ENCODE peak calls at places on chromosomes 1 and 21, in four cellular contexts. O is transverse colon, K is psoas muscle, T is GM12865. Y is an unnamed sample.

GRCh38 chr1:29396438-29397255 is 160.3 kb downstream of the PTPRU start:
- DNase-seq in K (no peak), T (no peak), O (no peak), Y (no peak)

GRCh38 chr1:31707711-31708110 is 3.9 kb upstream of the COL16A1 start:
- DNase-seq in O (no peak), K (no peak), T (peak), Y (peak)

GRCh38 chr1:84603941-84604830 is 29.9 kb upstream of the CTBS start:
- DNase-seq in O (no peak), K (peak), T (no peak), Y (no peak)

GRCh38 chr21:31576428-31576827 is 83.1 kb upstream of the SOD1 start:
- DNase-seq in T (no peak), O (no peak), K (no peak), Y (no peak)

GRCh38 chr1:67230539-67230938 is 64.3 kb downstream of the IL23R start:
- DNase-seq in T (no peak), O (no peak), K (no peak), Y (no peak)

GRCh38 chr21:44858791-44859190 is 14.7 kb downstream of the PTTG1IP start:
- DNase-seq in T (no peak), K (no peak), O (no peak), Y (no peak)

GRCh38 chr1:30106125-30106524 is 617.3 kb downstream of the MATN1 start:
- DNase-seq in O (peak), T (peak), K (no peak), Y (no peak)

GRCh38 chr1:61506231-61506630 is 218.7 kb downstream of the TM2D1 start:
- DNase-seq in O (no peak), K (no peak), T (no peak), Y (no peak)

GRCh38 chr1:50110656-50111055 is 1.9 kb downstream of the ELAVL4 start:
- DNase-seq in T (no peak), O (no peak), K (no peak), Y (no peak)

GRCh38 chr1:5369223-5369622 is 623.0 kb downstream of the NPHP4 start:
- DNase-seq in T (no peak), O (no peak), K (no peak), Y (no peak)

GRCh38 chr1:33086384-33086850 is 5.5 kb downstream of the AZIN2 start:
- DNase-seq in K (peak), T (peak), O (peak), Y (peak)

GRCh38 chr1:12019858-12020509 is 686 bp downstream of the MIIP start:
- DNase-seq in O (no peak), T (peak), K (no peak), Y (no peak)

GRCh38 chr1:234957330-234958065 is 171.1 kb downstream of the TOMM20 start:
- DNase-seq in O (peak), K (no peak), T (no peak), Y (no peak)

GRCh38 chr1:907611-908451 is 15.9 kb upstream of the SAMD11 start:
- DNase-seq in K (peak), T (no peak), O (peak), Y (no peak)

DNA sequence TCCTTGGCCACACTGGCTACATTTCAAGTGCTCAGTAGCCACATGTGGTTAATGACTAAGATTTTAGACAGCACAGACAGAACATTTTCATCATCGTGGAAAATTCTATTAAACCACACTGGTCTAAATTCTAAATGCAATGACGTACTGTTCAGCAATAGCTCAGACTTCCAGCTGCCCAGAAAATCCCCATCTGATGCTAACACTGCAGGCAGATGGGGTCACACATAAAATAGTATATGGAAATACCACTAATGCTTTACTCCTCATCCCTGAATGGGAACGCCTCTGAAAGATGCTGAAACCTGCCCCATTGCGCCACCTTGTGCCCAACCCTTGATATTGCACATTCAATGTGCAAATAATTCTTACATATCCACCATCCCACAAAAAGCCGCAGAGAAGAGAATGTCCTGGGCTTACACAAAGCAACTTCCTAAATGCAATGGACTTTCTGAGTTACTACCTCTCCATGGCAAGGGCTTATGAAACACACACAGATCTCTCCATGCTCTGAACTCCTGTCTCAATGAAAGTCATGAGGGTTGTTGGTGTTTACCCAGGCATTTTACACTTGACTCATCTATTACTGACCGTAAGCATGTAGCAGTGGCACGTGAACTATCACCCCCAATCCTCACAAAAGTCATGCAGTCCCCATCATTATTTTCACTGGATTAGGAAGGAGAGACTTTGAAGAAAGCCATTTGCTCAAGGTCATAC is 20.3 kb upstream of the SLC5A9 start:
- DNase-seq in O (peak), K (peak), T (peak), Y (peak)
- TF ChIP-seq CTCF in O (peak), K (peak), T (peak), Y (peak)

GRCh38 chr1:224735159-224735558 is 119.0 kb downstream of the CNIH3 start:
- DNase-seq in K (no peak), O (no peak), T (peak), Y (no peak)

GRCh38 chr1:224736619-224737352 is 120.7 kb downstream of the CNIH3 start:
- DNase-seq in T (peak), O (no peak), K (no peak), Y (peak)

GRCh38 chr1:224732367-224733006 is 116.4 kb downstream of the CNIH3 start:
- DNase-seq in O (no peak), T (no peak), K (no peak), Y (no peak)

GRCh38 chr1:224733021-224733911 is 117.1 kb downstream of the CNIH3 start:
- DNase-seq in K (peak), O (no peak), T (peak), Y (peak)

GRCh38 chr1:224734261-224734935 is 118.3 kb downstream of the CNIH3 start:
- DNase-seq in K (no peak), T (no peak), O (no peak), Y (no peak)
- TF ChIP-seq CTCF in K (no peak), T (no peak), O (no peak), Y (no peak)

GRCh38 chr1:18100060-18100459 is 7.5 kb upstream of the IGSF21 start:
- DNase-seq in T (no peak), O (no peak), K (no peak), Y (no peak)

GRCh38 chr1:18100493-18101063 is 7.0 kb upstream of the IGSF21 start:
- DNase-seq in T (peak), K (peak), O (peak), Y (peak)

GRCh38 chr1:18103788-18104421 is 3.7 kb upstream of the IGSF21 start:
- DNase-seq in T (no peak), O (no peak), K (no peak), Y (no peak)

GRCh38 chr1:18099026-18099425 is 8.6 kb upstream of the IGSF21 start:
- DNase-seq in O (no peak), T (no peak), K (no peak), Y (no peak)

DNA sequence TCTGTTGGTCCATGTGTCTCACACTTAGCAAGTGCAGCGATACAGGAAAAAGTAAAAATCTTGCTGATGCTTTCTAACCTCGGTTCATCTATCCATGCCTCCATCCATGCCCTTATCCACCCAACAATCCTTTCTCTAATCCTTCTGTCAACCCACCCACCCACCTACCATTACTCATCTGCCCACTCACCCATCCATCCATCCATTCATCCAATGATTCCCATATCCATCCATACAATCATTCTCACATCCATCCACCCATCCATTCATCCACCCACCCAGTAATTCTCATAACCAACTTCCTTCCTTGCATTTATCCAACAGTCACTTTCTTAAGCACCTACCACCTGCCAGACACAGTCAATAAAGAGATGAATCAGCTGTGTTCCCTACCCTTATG is 6.1 kb upstream of the IGSF21 start:
- DNase-seq in K (no peak), O (no peak), T (no peak), Y (no peak)
- TF ChIP-seq CTCF in K (no peak), O (no peak), T (no peak), Y (no peak)

GRCh38 chr1:44828003-44828651 is 14.9 kb downstream of the PTCH2 start:
- DNase-seq in O (no peak), K (peak), T (no peak), Y (no peak)
- TF ChIP-seq CTCF in O (no peak), K (no peak), T (no peak), Y (no peak)

GRCh38 chr1:26162220-26162703 is 3.4 kb downstream of the FAM110D start:
- DNase-seq in O (no peak), K (no peak), T (no peak), Y (peak)

GRCh38 chr1:26160527-26161407 is 1.9 kb downstream of the FAM110D start:
- DNase-seq in T (no peak), O (no peak), K (no peak), Y (peak)

GRCh38 chr1:26163684-26164035 is 4.8 kb downstream of the FAM110D start:
- DNase-seq in T (no peak), O (no peak), K (no peak), Y (peak)

GRCh38 chr1:26159113-26160039 is 497 bp downstream of the FAM110D start:
- DNase-seq in T (no peak), K (no peak), O (no peak), Y (peak)

GRCh38 chr1:26161408-26162219 is 2.7 kb downstream of the FAM110D start:
- DNase-seq in K (peak), T (no peak), O (peak), Y (peak)
- TF ChIP-seq CTCF in K (peak), T (no peak), O (peak), Y (no peak)

GRCh38 chr1:200558866-200559459 is 61.6 kb downstream of the KIF14 start:
- DNase-seq in T (peak), K (no peak), O (no peak), Y (peak)
- TF ChIP-seq CTCF in T (peak), K (peak), O (peak), Y (peak)

GRCh38 chr1:168365719-168366474 is 85.2 kb downstream of the TBX19 start:
- DNase-seq in K (no peak), O (no peak), T (peak), Y (no peak)
- TF ChIP-seq CTCF in K (no peak), O (no peak), T (peak), Y (no peak)

GRCh38 chr1:2132222-2133038 is 62.1 kb downstream of the FAAP20 start:
- DNase-seq in O (peak), T (no peak), K (no peak), Y (no peak)
- TF ChIP-seq CTCF in O (peak), T (no peak), K (peak), Y (no peak)

DNA sequence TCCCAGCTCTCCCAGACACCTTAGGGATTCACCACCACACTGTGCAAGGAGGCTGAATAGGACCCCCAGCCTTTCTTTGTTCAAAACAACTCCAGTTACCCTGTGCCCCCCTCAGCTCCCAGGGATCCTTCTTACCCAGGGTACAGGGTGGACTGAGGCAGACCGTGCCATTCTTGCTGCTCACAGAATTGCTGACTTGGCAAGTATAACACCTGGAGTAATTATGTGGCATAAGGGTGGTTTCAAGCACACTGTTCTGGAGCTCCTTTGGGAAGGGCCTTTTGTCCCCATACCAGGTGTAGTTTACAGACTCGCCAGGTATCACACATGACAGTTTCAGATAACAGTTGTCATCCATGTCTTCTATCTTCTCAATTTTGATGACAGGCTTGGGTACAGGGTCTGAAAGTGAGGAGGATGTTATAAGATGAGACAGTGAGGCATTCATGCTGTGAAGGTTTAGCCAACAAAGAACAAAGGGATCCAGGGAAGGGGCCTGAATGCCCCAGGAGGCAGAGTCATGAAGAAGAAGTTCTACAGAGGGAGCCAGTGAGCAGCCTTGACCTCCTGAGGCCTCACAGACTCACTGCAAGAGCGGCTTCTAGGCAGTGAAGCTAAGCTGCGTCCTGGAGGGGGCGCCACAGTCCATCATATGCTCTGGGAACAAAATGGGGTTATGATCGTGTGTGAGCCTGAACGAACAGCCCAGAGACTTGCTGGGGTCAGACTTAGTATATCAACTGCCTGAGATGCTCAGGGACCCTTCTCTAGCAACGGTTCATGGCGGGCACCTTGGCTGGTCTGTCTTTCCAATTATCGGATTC is 30.3 kb downstream of the CD48 start:
- DNase-seq in K (peak), O (peak), T (peak), Y (peak)
- TF ChIP-seq CTCF in K (peak), O (peak), T (peak), Y (peak)